ENCODE peak calls at places on chromosomes 16 and 17, in four cellular contexts. I is CD8-positive, alpha-beta T cell; O is suprapubic skin; E is heart right ventricle. X is an unnamed sample.

GRCh38 chr16:80253741-80254140 is 287.1 kb upstream of the DYNLRB2 start:
- DNase-seq in O (no peak), I (no peak), E (no peak), X (no peak)

GRCh38 chr17:52410781-52411180 is 252.3 kb upstream of the CA10 start:
- DNase-seq in I (no peak), E (no peak), O (no peak), X (no peak)

GRCh38 chr17:43956222-43956621 is 2.5 kb upstream of the PYY start:
- DNase-seq in E (no peak), I (no peak), O (no peak), X (no peak)

GRCh38 chr17:57875109-57876022 is 25.5 kb upstream of the MRPS23 start:
- DNase-seq in I (no peak), E (peak), O (peak), X (peak)

GRCh38 chr16:2450535-2450934 is 9.4 kb upstream of the TEDC2 start:
- DNase-seq in I (peak), E (no peak), O (no peak), X (peak)

GRCh38 chr16:23225109-23225508 is 42.6 kb downstream of the SCNN1G start:
- DNase-seq in I (no peak), O (no peak), E (no peak), X (no peak)

GRCh38 chr16:79970551-79971236 is 370.2 kb upstream of the MAF start:
- DNase-seq in O (no peak), I (no peak), E (peak), X (no peak)

GRCh38 chr16:2692251-2692947 is 10.1 kb downstream of the KCTD5 start:
- DNase-seq in E (peak), I (no peak), O (no peak), X (peak)

GRCh38 chr17:28726912-28727726 is 1.1 kb upstream of the TLCD1 start:
- DNase-seq in O (peak), E (peak), I (peak), X (peak)

GRCh38 chr16:81315271-81316175 is 761 bp downstream of the GAN start:
- DNase-seq in O (peak), E (peak), I (peak), X (peak)

GRCh38 chr16:68396481-68396880 is 51.8 kb downstream of the SMPD3 start:
- DNase-seq in E (no peak), O (no peak), I (peak), X (no peak)

GRCh38 chr17:9346296-9346926 is 229.2 kb downstream of the STX8 start:
- DNase-seq in O (no peak), I (no peak), E (no peak), X (no peak)

GRCh38 chr17:3827124-3827773 is 18.8 kb downstream of the NCBP3 start:
- DNase-seq in I (peak), O (no peak), E (peak), X (peak)

GRCh38 chr17:79654960-79655382 is 44.1 kb upstream of the RBFOX3 start:
- DNase-seq in E (no peak), I (no peak), O (no peak), X (no peak)

GRCh38 chr16:51509336-51509735 is 358.3 kb upstream of the SALL1 start:
- DNase-seq in O (no peak), E (no peak), I (no peak), X (no peak)

GRCh38 chr16:71628810-71629209 is 2.8 kb downstream of the MARVELD3 start:
- DNase-seq in O (no peak), E (no peak), I (no peak), X (no peak)

GRCh38 chr17:70961341-70961740 is 792.0 kb downstream of the KCNJ2 start:
- DNase-seq in I (no peak), O (no peak), E (no peak), X (no peak)

GRCh38 chr16:55622930-55623561 is 32.7 kb upstream of the SLC6A2 start:
- DNase-seq in O (no peak), I (no peak), E (no peak), X (no peak)

GRCh38 chr17:34974794-34975428 is 5.4 kb upstream of the LIG3 start:
- DNase-seq in O (no peak), E (no peak), I (no peak), X (no peak)

GRCh38 chr17:34131386-34131785 is 123.7 kb upstream of the CCL2 start:
- DNase-seq in I (no peak), E (peak), O (no peak), X (no peak)

GRCh38 chr17:57552114-57552601 is 192.9 kb downstream of the CCDC182 start:
- DNase-seq in O (no peak), I (peak), E (peak), X (no peak)

GRCh38 chr16:68298907-68299515 is 11.7 kb downstream of the SLC7A6OS start:
- DNase-seq in O (no peak), E (peak), I (no peak), X (no peak)

GRCh38 chr17:32303861-32304288 is 38.1 kb downstream of the C17orf75 start:
- DNase-seq in E (no peak), O (no peak), I (no peak), X (no peak)

GRCh38 chr17:19332371-19333131 is 30.0 kb downstream of the B9D1 start:
- DNase-seq in O (no peak), E (no peak), I (no peak), X (peak)

GRCh38 chr17:39939588-39940419 is 12.3 kb downstream of the LRRC3C start:
- DNase-seq in I (peak), O (no peak), E (peak), X (no peak)

GRCh38 chr16:725041-725376 is 1.2 kb downstream of the CCDC78 start:
- DNase-seq in I (peak), O (no peak), E (no peak), X (no peak)

GRCh38 chr17:30832438-30832790 is 648 bp downstream of the ATAD5 start:
- DNase-seq in E (no peak), I (no peak), O (no peak), X (no peak)

GRCh38 chr16:28192811-28193529 is 18.8 kb downstream of the XPO6 start:
- DNase-seq in E (no peak), I (peak), O (no peak), X (no peak)

GRCh38 chr17:15298176-15298575 is 33.0 kb upstream of the PMP22 start:
- DNase-seq in E (no peak), O (no peak), I (no peak), X (no peak)

GRCh38 chr16:77214411-77215138 is 15.4 kb downstream of the SYCE1L start:
- DNase-seq in O (no peak), E (no peak), I (no peak), X (no peak)

GRCh38 chr16:29646947-29647346 is 16.1 kb upstream of the SPN start:
- DNase-seq in I (no peak), O (no peak), E (no peak), X (no peak)

GRCh38 chr17:69060835-69061234 is at the start of gene ABCA9:
- DNase-seq in O (no peak), I (no peak), E (peak), X (no peak)

DNA sequence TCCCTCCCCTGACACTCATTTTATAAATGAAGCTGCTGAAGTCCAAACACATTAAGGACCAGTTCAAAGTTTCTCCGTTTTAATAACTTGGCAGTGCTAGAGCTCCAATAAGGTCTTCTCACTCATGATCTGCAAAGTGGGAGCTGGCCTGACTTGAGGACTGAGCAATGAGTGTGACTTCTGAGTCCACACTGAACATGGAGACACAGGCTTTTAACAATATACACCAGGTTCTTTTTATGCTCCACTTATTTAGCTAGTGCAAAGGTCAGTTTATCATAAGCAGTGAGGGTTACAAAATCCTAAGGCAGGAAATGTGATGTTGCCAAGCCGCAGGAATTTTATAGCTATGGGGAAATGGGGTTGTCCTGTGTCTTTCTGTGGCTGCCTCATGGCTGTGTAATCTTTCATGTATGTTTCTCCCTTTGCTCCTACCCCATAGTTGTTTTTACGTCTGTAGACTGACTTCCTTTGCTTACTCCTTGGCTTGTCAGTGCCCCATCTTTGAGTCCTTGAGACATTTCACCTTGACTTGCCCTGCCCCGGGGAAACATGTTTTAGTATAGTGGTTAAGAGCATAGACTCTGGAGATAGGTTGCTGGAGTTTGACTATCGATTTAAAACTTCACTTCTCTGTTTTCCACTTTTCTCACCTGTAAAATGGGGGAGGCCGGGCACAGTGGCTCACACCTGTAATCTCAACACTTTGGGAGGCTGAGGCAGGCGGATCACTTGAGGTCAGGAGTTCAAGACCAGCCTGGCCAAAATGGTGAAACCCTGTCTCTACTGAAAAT is 12.2 kb upstream of the MMD start:
- DNase-seq in I (no peak), O (no peak), E (no peak), X (no peak)
- H3K4me3 ChIP-seq in I (no peak), O (no peak), E (no peak), X (no peak)

DNA sequence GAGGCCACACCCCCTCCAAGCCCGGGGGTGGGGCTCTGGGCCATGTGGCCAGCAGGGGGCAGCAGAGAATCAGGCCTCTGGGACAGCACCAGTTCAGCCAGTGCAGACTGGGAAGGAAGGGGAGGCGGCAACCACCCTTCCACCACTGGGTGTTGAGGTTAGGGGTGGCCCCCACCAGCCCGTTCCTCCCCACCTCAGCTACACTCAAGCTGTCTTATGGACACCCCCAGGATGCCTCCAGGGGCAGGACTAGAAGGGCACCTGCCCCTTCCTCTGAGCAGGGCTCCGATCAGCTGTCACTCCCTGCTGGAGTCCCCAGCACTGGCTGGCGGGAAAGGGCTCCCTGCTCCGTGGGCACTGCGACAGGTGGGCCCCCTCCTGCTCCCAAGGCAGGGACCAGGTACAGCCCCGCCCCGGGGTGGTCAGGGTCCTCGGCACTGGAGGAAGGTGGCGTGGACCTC is 21.8 kb downstream of the KATNB1 start:
- DNase-seq in E (peak), I (peak), O (peak), X (peak)
- H3K27ac ChIP-seq in E (peak), I (no peak), O (no peak), X (peak)

GRCh38 chr16:56931769-56932587 is at the start of gene HERPUD1:
- DNase-seq in O (peak), E (peak), I (peak), X (peak)
- TF ChIP-seq CTCF in O (peak), E (no peak), I (no peak), X (no peak)

GRCh38 chr16:10878328-10878643 is 1.3 kb downstream of the CIITA start:
- DNase-seq in E (no peak), I (no peak), O (no peak), X (no peak)
- H3K4me3 ChIP-seq in E (peak), I (peak), O (peak), X (peak)

GRCh38 chr17:62649570-62649969 is 22.1 kb downstream of the MRC2 start:
- DNase-seq in O (no peak), I (no peak), E (no peak), X (no peak)
- H3K27ac ChIP-seq in O (no peak), I (no peak), E (peak), X (no peak)

DNA sequence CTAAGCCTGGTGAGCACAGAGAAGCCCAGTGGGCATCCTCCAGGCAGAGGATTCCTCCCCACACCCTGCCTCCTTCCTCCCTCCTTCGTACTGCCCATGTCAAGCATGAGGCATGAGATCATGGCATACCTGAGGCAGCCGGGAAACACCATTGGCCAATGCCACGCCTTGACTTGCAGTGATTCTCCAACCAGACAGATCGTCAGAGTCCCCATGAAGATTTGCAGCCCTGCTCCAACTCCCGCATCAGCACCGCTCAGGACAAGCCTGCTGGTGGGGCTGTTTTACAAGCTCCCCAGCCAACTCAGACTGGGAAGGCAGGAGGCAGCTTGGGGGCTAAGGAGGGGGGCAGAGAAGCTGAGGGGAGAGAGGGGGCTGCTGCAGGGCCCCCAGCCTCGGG is 2.9 kb upstream of the KRT16 start:
- DNase-seq in E (no peak), O (peak), I (no peak), X (no peak)
- TF ChIP-seq CTCF in E (no peak), O (no peak), I (no peak), X (no peak)

DNA sequence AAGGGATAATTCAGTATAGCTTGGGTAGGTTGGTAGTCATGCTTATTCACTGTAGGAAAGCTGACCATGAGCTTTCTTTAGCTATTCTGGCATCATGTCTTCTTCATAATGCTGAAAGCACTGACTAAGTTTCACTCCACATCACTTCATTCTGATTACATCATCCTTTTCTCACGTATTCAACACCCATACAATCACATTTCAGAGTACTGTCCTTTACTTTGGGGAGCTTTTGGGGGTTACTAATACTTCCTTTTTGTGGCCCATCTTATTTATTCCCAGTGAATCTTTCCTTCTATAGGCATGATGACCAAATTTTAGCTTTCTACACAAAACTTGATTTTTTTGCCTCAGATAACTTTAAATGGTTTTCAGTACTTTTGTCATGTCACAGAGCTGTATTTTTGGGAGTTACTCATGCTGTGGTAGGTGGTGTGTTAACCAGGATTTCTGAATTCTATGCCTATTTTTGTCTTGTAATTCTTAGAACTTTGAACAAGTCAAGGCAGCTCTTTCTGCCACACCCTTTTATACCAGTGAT is 23.4 kb downstream of the TADA2A start:
- DNase-seq in E (no peak), O (no peak), I (no peak), X (no peak)
- H3K4me3 ChIP-seq in E (no peak), O (no peak), I (no peak), X (no peak)

GRCh38 chr17:62966426-62967110 is 533 bp downstream of the TANC2 start:
- DNase-seq in E (peak), I (peak), O (peak), X (peak)
- H3K27ac ChIP-seq in E (peak), I (peak), O (peak), X (peak)

GRCh38 chr16:84911490-84912216 is 91.9 kb downstream of the CRISPLD2 start:
- DNase-seq in I (no peak), O (no peak), E (no peak), X (no peak)
- TF ChIP-seq CTCF in I (no peak), O (no peak), E (no peak), X (no peak)

GRCh38 chr16:82633964-82634600 is 7.3 kb downstream of the CDH13 start:
- DNase-seq in O (no peak), E (no peak), I (no peak), X (peak)

GRCh38 chr16:82636958-82637357 is 10.2 kb downstream of the CDH13 start:
- DNase-seq in O (no peak), E (no peak), I (no peak), X (no peak)

GRCh38 chr16:82631701-82632685 is 5.2 kb downstream of the CDH13 start:
- DNase-seq in I (no peak), E (no peak), O (no peak), X (no peak)

GRCh38 chr16:82636485-82636884 is 9.7 kb downstream of the CDH13 start:
- DNase-seq in E (no peak), I (no peak), O (no peak), X (no peak)

DNA sequence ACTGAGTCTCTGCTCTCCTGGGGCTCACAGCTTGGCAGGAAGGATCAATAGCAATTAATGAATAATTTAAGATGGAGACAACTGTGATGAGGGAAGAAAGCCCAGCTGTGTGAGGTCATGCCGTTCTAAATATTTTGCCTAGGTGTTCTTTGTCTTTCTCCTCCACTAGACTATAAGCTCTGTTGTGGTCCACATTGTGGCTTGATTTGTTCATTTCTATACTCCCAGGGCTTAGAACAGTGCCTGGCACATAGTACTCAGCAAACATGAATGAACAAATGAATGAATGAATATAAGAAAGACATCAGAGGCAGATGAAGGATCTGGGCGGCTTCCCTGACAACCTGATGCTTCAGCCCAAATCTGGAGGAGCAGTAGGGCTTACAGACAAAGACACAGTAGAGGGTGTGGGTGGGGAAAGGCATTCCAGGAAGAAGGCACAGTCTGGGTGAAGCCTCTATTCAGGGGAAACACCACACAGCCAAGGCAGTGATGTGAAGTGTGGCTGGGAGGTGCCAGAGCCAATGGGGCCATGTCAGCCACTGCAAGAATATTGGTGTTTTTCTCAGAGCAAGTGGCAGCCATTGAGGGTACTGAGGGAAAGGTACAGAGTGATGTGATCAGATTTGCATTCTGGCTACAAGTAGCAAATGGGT is 8.3 kb downstream of the CDH13 start:
- DNase-seq in E (no peak), O (no peak), I (no peak), X (no peak)
- H3K4me3 ChIP-seq in E (no peak), O (no peak), I (no peak), X (no peak)